ENCODE peak calls at places on chromosomes 3 and 15, in four cellular contexts. K, I, B and F are unnamed samples.

GRCh38 chr15:51619331-51620033 is 3.1 kb downstream of the DMXL2 start:
- DNase-seq in I (no peak), B (peak), K (no peak), F (no peak)

GRCh38 chr3:138401834-138402233 is 32.6 kb upstream of the ESYT3 start:
- DNase-seq in K (no peak), I (no peak), B (no peak), F (no peak)

GRCh38 chr15:27574541-27575054 is 524.5 kb downstream of the OCA2 start:
- DNase-seq in I (no peak), B (no peak), K (no peak), F (no peak)

GRCh38 chr3:9168230-9168629 is 81.2 kb downstream of the SRGAP3 start:
- DNase-seq in B (no peak), I (no peak), K (peak), F (no peak)

GRCh38 chr15:69782809-69783208 is 314.9 kb downstream of the TLE3 start:
- DNase-seq in K (no peak), B (no peak), I (no peak), F (no peak)

GRCh38 chr3:64916937-64917336 is 229.1 kb upstream of the ADAMTS9 start:
- DNase-seq in K (no peak), B (no peak), I (no peak), F (no peak)

GRCh38 chr3:185411133-185411532 is 48.2 kb downstream of the MAP3K13 start:
- DNase-seq in K (no peak), I (no peak), B (no peak), F (no peak)

GRCh38 chr3:133700351-133700750 is 38.6 kb upstream of the TOPBP1 start:
- DNase-seq in K (no peak), I (no peak), B (no peak), F (no peak)

GRCh38 chr3:114861666-114862065 is 285.4 kb downstream of the ZBTB20 start:
- DNase-seq in I (no peak), B (no peak), K (no peak), F (no peak)

GRCh38 chr3:119559441-119559963 is at the start of gene CD80:
- DNase-seq in B (peak), I (no peak), K (peak), F (peak)

GRCh38 chr3:6928064-6928463 is 67.1 kb downstream of the GRM7 start:
- DNase-seq in B (no peak), K (no peak), I (no peak), F (no peak)

GRCh38 chr15:83504365-83504764 is 57.2 kb downstream of the SH3GL3 start:
- DNase-seq in K (no peak), B (no peak), I (no peak), F (no peak)

GRCh38 chr3:42497009-42497731 is 5.3 kb upstream of the VIPR1 start:
- DNase-seq in I (no peak), K (no peak), B (peak), F (peak)